ENCODE peak calls at places on chromosomes 1 and 21, in eight cellular contexts. One of them, this sample, is unnamed.

GRCh38 chr1:235077571-235078479 is 50.8 kb downstream of the TOMM20 start:
- DNase-seq in IMR-90: peak
- DNase-seq in HS-5: no peak
- DNase-seq in activated naive CD8-positive, alpha-beta T cell treated with anti-CD3 and anti-CD28 coated beads for 36 hours: peak
- DNase-seq in GOT3: no peak
- DNase-seq in C1 segment of cervical spinal cord: no peak
- DNase-seq in HL-60: peak
- DNase-seq in progenitor cell of endocrine pancreas: no peak
- DNase-seq in this sample: no peak

GRCh38 chr1:50967416-50968020 is 2.5 kb upstream of the CDKN2C start:
- DNase-seq in HS-5: no peak
- DNase-seq in IMR-90: no peak
- DNase-seq in activated naive CD8-positive, alpha-beta T cell treated with anti-CD3 and anti-CD28 coated beads for 36 hours: no peak
- DNase-seq in C1 segment of cervical spinal cord: no peak
- DNase-seq in progenitor cell of endocrine pancreas: no peak
- DNase-seq in GOT3: no peak
- DNase-seq in HL-60: peak
- DNase-seq in this sample: no peak

GRCh38 chr21:46080171-46081021 is 17.5 kb upstream of the COL6A2 start:
- DNase-seq in C1 segment of cervical spinal cord: peak
- DNase-seq in HS-5: no peak
- DNase-seq in HL-60: no peak
- DNase-seq in progenitor cell of endocrine pancreas: peak
- DNase-seq in IMR-90: no peak
- DNase-seq in GOT3: no peak
- DNase-seq in activated naive CD8-positive, alpha-beta T cell treated with anti-CD3 and anti-CD28 coated beads for 36 hours: no peak
- DNase-seq in this sample: no peak

GRCh38 chr1:167909691-167910180 is 4.2 kb downstream of the ADCY10 start:
- DNase-seq in C1 segment of cervical spinal cord: no peak
- DNase-seq in GOT3: no peak
- DNase-seq in progenitor cell of endocrine pancreas: no peak
- DNase-seq in HL-60: no peak
- DNase-seq in HS-5: no peak
- DNase-seq in activated naive CD8-positive, alpha-beta T cell treated with anti-CD3 and anti-CD28 coated beads for 36 hours: no peak
- DNase-seq in IMR-90: no peak
- DNase-seq in this sample: no peak

GRCh38 chr1:156775799-156776198 is 8.5 kb downstream of the PRCC start:
- DNase-seq in activated naive CD8-positive, alpha-beta T cell treated with anti-CD3 and anti-CD28 coated beads for 36 hours: no peak
- DNase-seq in HL-60: no peak
- DNase-seq in C1 segment of cervical spinal cord: no peak
- DNase-seq in GOT3: no peak
- DNase-seq in HS-5: no peak
- DNase-seq in progenitor cell of endocrine pancreas: no peak
- DNase-seq in IMR-90: no peak
- DNase-seq in this sample: no peak

GRCh38 chr1:200968469-200969410 is 54.8 kb downstream of the KIF21B start:
- DNase-seq in GOT3: no peak
- DNase-seq in HL-60: no peak
- DNase-seq in HS-5: no peak
- DNase-seq in IMR-90: peak
- DNase-seq in C1 segment of cervical spinal cord: no peak
- DNase-seq in activated naive CD8-positive, alpha-beta T cell treated with anti-CD3 and anti-CD28 coated beads for 36 hours: no peak
- DNase-seq in progenitor cell of endocrine pancreas: no peak
- DNase-seq in this sample: no peak

GRCh38 chr1:113534130-113534817 is 144.0 kb downstream of the MAGI3 start:
- DNase-seq in GOT3: no peak
- DNase-seq in activated naive CD8-positive, alpha-beta T cell treated with anti-CD3 and anti-CD28 coated beads for 36 hours: no peak
- DNase-seq in C1 segment of cervical spinal cord: no peak
- DNase-seq in HL-60: no peak
- DNase-seq in IMR-90: peak
- DNase-seq in progenitor cell of endocrine pancreas: no peak
- DNase-seq in HS-5: peak
- DNase-seq in this sample: no peak

GRCh38 chr1:210741564-210741963 is 392.4 kb downstream of the KCNH1 start:
- DNase-seq in HS-5: no peak
- DNase-seq in C1 segment of cervical spinal cord: no peak
- DNase-seq in activated naive CD8-positive, alpha-beta T cell treated with anti-CD3 and anti-CD28 coated beads for 36 hours: no peak
- DNase-seq in GOT3: no peak
- DNase-seq in IMR-90: no peak
- DNase-seq in progenitor cell of endocrine pancreas: no peak
- DNase-seq in HL-60: no peak
- DNase-seq in this sample: no peak

GRCh38 chr1:223731076-223731770 is 18.9 kb downstream of the CAPN2 start:
- DNase-seq in activated naive CD8-positive, alpha-beta T cell treated with anti-CD3 and anti-CD28 coated beads for 36 hours: no peak
- DNase-seq in GOT3: no peak
- DNase-seq in progenitor cell of endocrine pancreas: no peak
- DNase-seq in IMR-90: peak
- DNase-seq in HS-5: no peak
- DNase-seq in HL-60: no peak
- DNase-seq in C1 segment of cervical spinal cord: no peak
- DNase-seq in this sample: no peak